ENCODE peak calls at places on chromosomes 1 and 21, in ten cellular contexts. H, X, I, N, P, Y, D, E, J and S are unnamed samples.

GRCh38 chr1:33255347-33256311 is 663 bp upstream of the ZNF362 start:
- DNase-seq in H (peak; percentile 48), X (peak; percentile 95), I (no peak), N (peak; percentile 90), P (peak; percentile 77), Y (peak; percentile 15), D (peak; percentile 60), E (peak; percentile 79), J (peak; percentile 94), S (peak; percentile 75)

GRCh38 chr1:58754056-58754613 is 29.7 kb downstream of the JUN start:
- DNase-seq in H (no peak), X (no peak), I (no peak), N (no peak), P (no peak), Y (no peak), D (no peak), E (no peak), J (no peak), S (no peak)

GRCh38 chr1:218482683-218483082 is 137.5 kb downstream of the TGFB2 start:
- DNase-seq in H (no peak), X (no peak), I (no peak), N (no peak), P (no peak), Y (peak; percentile 31), D (no peak), E (no peak), J (no peak), S (no peak)

GRCh38 chr21:36310016-36310415 is 10.0 kb upstream of the MORC3 start:
- DNase-seq in H (no peak), X (no peak), I (no peak), N (no peak), P (no peak), Y (no peak), D (no peak), E (no peak), J (no peak), S (no peak)

GRCh38 chr1:17355898-17356297 is 16.1 kb upstream of the PADI6 start:
- DNase-seq in H (no peak), X (peak; percentile 26), I (no peak), N (no peak), P (no peak), Y (no peak), D (no peak), E (no peak), J (peak; percentile 39), S (no peak)

GRCh38 chr1:179714159-179714558 is 28.9 kb upstream of the FAM163A start:
- DNase-seq in H (no peak), X (no peak), I (no peak), N (no peak), P (no peak), Y (no peak), D (no peak), E (no peak), J (no peak), S (no peak)

GRCh38 chr1:25006770-25007169 is 76.7 kb upstream of the RUNX3 start:
- DNase-seq in H (no peak), X (no peak), I (no peak), N (no peak), P (no peak), Y (peak; percentile 36), D (no peak), E (peak; percentile 30), J (no peak), S (no peak)

GRCh38 chr1:182330303-182330702 is 61.3 kb downstream of the GLUL start:
- DNase-seq in H (no peak), X (no peak), I (no peak), N (no peak), P (no peak), Y (no peak), D (no peak), E (peak; percentile 42), J (no peak), S (no peak)

GRCh38 chr1:16173447-16174260 is 17.8 kb upstream of the EPHA2 start:
- DNase-seq in H (no peak), X (peak; percentile 54), I (no peak), N (peak; percentile 88), P (peak; percentile 51), Y (peak; percentile 50), D (no peak), E (peak; percentile 91), J (peak; percentile 80), S (no peak)

GRCh38 chr1:33276573-33277298 is 20.4 kb downstream of the ZNF362 start:
- DNase-seq in H (no peak), X (no peak), I (no peak), N (no peak), P (no peak), Y (no peak), D (no peak), E (no peak), J (no peak), S (no peak)

GRCh38 chr21:42574234-42575027 is 60.8 kb downstream of the SLC37A1 start:
- DNase-seq in H (no peak), X (no peak), I (no peak), N (no peak), P (peak; percentile 2), Y (peak; percentile 13), D (no peak), E (no peak), J (peak; percentile 40), S (peak; percentile 27)

GRCh38 chr1:12196641-12197482 is 30.1 kb downstream of the TNFRSF1B start:
- DNase-seq in H (no peak), X (peak; percentile 78), I (no peak), N (no peak), P (no peak), Y (no peak), D (no peak), E (peak; percentile 35), J (peak; percentile 86), S (no peak)

GRCh38 chr1:10489291-10490055 is 14.7 kb downstream of the PEX14 start:
- DNase-seq in H (no peak), X (no peak), I (no peak), N (no peak), P (no peak), Y (no peak), D (no peak), E (no peak), J (no peak), S (no peak)

GRCh38 chr1:228989176-228989575 is 253.9 kb downstream of the RHOU start:
- DNase-seq in H (no peak), X (no peak), I (peak; percentile 32), N (no peak), P (no peak), Y (no peak), D (no peak), E (no peak), J (no peak), S (no peak)

GRCh38 chr1:167223144-167224103 is 2.7 kb downstream of the POU2F1 start:
- DNase-seq in H (no peak), X (no peak), I (no peak), N (no peak), P (no peak), Y (peak; percentile 21), D (no peak), E (peak; percentile 28), J (no peak), S (no peak)

GRCh38 chr1:26275580-26276431 is 4.1 kb upstream of the SH3BGRL3 start:
- DNase-seq in H (peak; percentile 61), X (peak; percentile 93), I (peak; percentile 79), N (peak; percentile 95), P (peak; percentile 80), Y (peak; percentile 95), D (peak; percentile 85), E (peak; percentile 90), J (peak; percentile 97), S (peak; percentile 81)

GRCh38 chr1:170668301-170668789 is 4.4 kb downstream of the PRRX1 start:
- DNase-seq in H (no peak), X (peak; percentile 49), I (no peak), N (no peak), P (no peak), Y (no peak), D (no peak), E (no peak), J (peak; percentile 74), S (peak; percentile 73)

GRCh38 chr1:1207254-1207902 is 986 bp upstream of the TNFRSF18 start:
- DNase-seq in H (no peak), X (no peak), I (no peak), N (no peak), P (no peak), Y (no peak), D (peak; percentile 1), E (no peak), J (no peak), S (peak; percentile 8)

GRCh38 chr1:13901041-13901440 is 201.1 kb downstream of the PRDM2 start:
- DNase-seq in H (no peak), X (no peak), I (no peak), N (no peak), P (no peak), Y (no peak), D (no peak), E (no peak), J (no peak), S (no peak)

GRCh38 chr1:1088036-1088800 is 14.1 kb upstream of the RNF223 start:
- DNase-seq in H (no peak), X (no peak), I (peak; percentile 64), N (no peak), P (no peak), Y (no peak), D (no peak), E (no peak), J (peak; percentile 38), S (peak; percentile 37)

GRCh38 chr21:22020221-22020620 is 1022.0 kb downstream of the NCAM2 start:
- DNase-seq in H (no peak), X (no peak), I (no peak), N (no peak), P (no peak), Y (no peak), D (no peak), E (no peak), J (no peak), S (no peak)

GRCh38 chr1:22024485-22025367 is 23.3 kb downstream of the CELA3A start:
- DNase-seq in H (peak; percentile 17), X (peak; percentile 79), I (no peak), N (peak; percentile 72), P (no peak), Y (peak; percentile 81), D (peak; percentile 50), E (peak; percentile 78), J (peak; percentile 86), S (peak; percentile 69)
- TF ChIP-seq CTCF in H (no peak), X (no peak), I (no peak), N (no peak), P (no peak), Y (no peak), D (no peak), E (peak; percentile 30), J (no peak), S (no peak)

GRCh38 chr1:114033219-114033706 is 54.0 kb downstream of the OLFML3 start:
- DNase-seq in H (peak; percentile 12), X (peak; percentile 72), I (no peak), N (no peak), P (no peak), Y (no peak), D (peak; percentile 21), E (peak; percentile 55), J (peak; percentile 83), S (peak; percentile 21)
- TF ChIP-seq CTCF in H (peak; percentile 71), X (peak; percentile 82), I (peak; percentile 74), N (no peak), P (no peak), Y (peak; percentile 20), D (peak; percentile 75), E (peak; percentile 45), J (peak; percentile 92), S (peak; percentile 73)

GRCh38 chr1:34985063-34985770 is at the start of gene TMEM35B:
- DNase-seq in H (peak; percentile 19), X (peak; percentile 64), I (peak; percentile 77), N (peak; percentile 78), P (peak; percentile 74), Y (peak; percentile 41), D (peak; percentile 61), E (peak; percentile 64), J (peak; percentile 87), S (peak; percentile 57)
- TF ChIP-seq CTCF in H (peak; percentile 20), X (peak; percentile 30), I (peak; percentile 44), N (no peak), P (no peak), Y (peak; percentile 4), D (no peak), E (no peak), J (peak; percentile 23), S (no peak)

GRCh38 chr1:160168609-160169369 is 17.4 kb downstream of the ATP1A4 start:
- DNase-seq in H (no peak), X (peak; percentile 86), I (no peak), N (no peak), P (no peak), Y (no peak), D (no peak), E (no peak), J (peak; percentile 88), S (no peak)
- TF ChIP-seq CTCF in H (no peak), X (peak; percentile 53), I (no peak), N (no peak), P (no peak), Y (no peak), D (no peak), E (no peak), J (peak; percentile 54), S (no peak)